ENCODE peak calls at places on chromosomes 11 and 22, in seven cellular contexts. D, M, Q, X, I, N and H are unnamed samples.

GRCh38 chr11:76323804-76324203 is 57.1 kb downstream of the THAP12 start:
- DNase-seq in D (no peak), X (no peak), M (no peak), N (no peak), I (no peak), Q (no peak), H (no peak)

GRCh38 chr11:57800444-57801184 is 39.0 kb downstream of the CTNND1 start:
- DNase-seq in M (no peak), X (no peak), D (no peak), I (peak), N (no peak), Q (no peak), H (no peak)

GRCh38 chr11:118705796-118706545 is 26.5 kb upstream of the TREH start:
- DNase-seq in Q (no peak), D (no peak), X (no peak), M (no peak), I (no peak), N (no peak), H (no peak)

GRCh38 chr11:10926801-10927200 is 68.9 kb upstream of the ZBED5 start:
- DNase-seq in Q (no peak), X (no peak), N (no peak), D (no peak), M (no peak), I (no peak), H (no peak)

GRCh38 chr11:119094816-119095065 is 6.9 kb downstream of the DPAGT1 start:
- DNase-seq in D (peak), N (peak), M (peak), I (peak), X (peak), Q (no peak), H (no peak)

GRCh38 chr11:126347751-126348628 is 7.5 kb upstream of the ST3GAL4 start:
- DNase-seq in D (no peak), I (no peak), M (no peak), N (no peak), X (no peak), Q (no peak), H (no peak)

GRCh38 chr11:26608507-26609146 is 36.6 kb upstream of the MUC15 start:
- DNase-seq in M (no peak), X (no peak), D (no peak), I (no peak), Q (no peak), N (no peak), H (no peak)

GRCh38 chr11:75547617-75548054 is 14.4 kb upstream of the SERPINH1 start:
- DNase-seq in X (peak), N (peak), Q (no peak), M (peak), I (peak), D (peak), H (peak)

GRCh38 chr11:116459644-116460043 is 313.1 kb downstream of the BUD13 start:
- DNase-seq in D (no peak), N (no peak), I (no peak), Q (no peak), X (no peak), M (no peak), H (no peak)

GRCh38 chr11:36313750-36314500 is 17.8 kb downstream of the PRR5L start:
- DNase-seq in D (no peak), N (no peak), I (no peak), X (no peak), Q (no peak), M (no peak), H (no peak)

GRCh38 chr11:2940166-2940929 is 11.1 kb upstream of the PHLDA2 start:
- DNase-seq in I (no peak), X (peak), D (peak), N (no peak), M (peak), Q (no peak), H (no peak)

GRCh38 chr11:128517457-128518230 is 69.7 kb downstream of the ETS1 start:
- DNase-seq in M (no peak), D (no peak), X (no peak), Q (no peak), I (peak), N (no peak), H (no peak)

GRCh38 chr11:72227316-72228228 is 3.0 kb downstream of the INPPL1 start:
- DNase-seq in Q (no peak), X (no peak), D (no peak), N (peak), M (peak), I (peak), H (no peak)

GRCh38 chr11:34758262-34758661 is 137.4 kb downstream of the EHF start:
- DNase-seq in Q (no peak), I (peak), M (no peak), N (peak), D (no peak), X (no peak), H (no peak)

GRCh38 chr11:78451371-78452150 is 33.9 kb upstream of the GAB2 start:
- DNase-seq in N (peak), M (no peak), X (no peak), I (no peak), D (no peak), Q (no peak), H (no peak)

GRCh38 chr11:15933896-15934625 is 422.3 kb downstream of the SOX6 start:
- DNase-seq in N (peak), X (no peak), D (no peak), I (peak), M (no peak), Q (no peak), H (no peak)

GRCh38 chr11:119618208-119618909 is 110.6 kb downstream of the NECTIN1 start:
- DNase-seq in D (peak), I (no peak), N (no peak), M (no peak), X (no peak), Q (no peak), H (no peak)

GRCh38 chr11:32706985-32707736 is 87.3 kb downstream of the CCDC73 start:
- DNase-seq in D (no peak), I (peak), N (no peak), X (no peak), Q (no peak), M (no peak), H (no peak)

GRCh38 chr11:120127236-120127635 is 10.7 kb downstream of the TRIM29 start:
- DNase-seq in I (no peak), N (no peak), Q (no peak), D (no peak), X (no peak), M (no peak), H (no peak)

GRCh38 chr11:103609117-103610066 is 427.0 kb upstream of the DDI1 start:
- DNase-seq in D (no peak), M (no peak), I (peak), Q (no peak), N (no peak), X (no peak), H (no peak)

GRCh38 chr11:64930346-64930745 is 5.3 kb downstream of the GPHA2 start:
- DNase-seq in I (no peak), M (no peak), N (no peak), Q (no peak), D (no peak), X (no peak), H (no peak)

GRCh38 chr11:93564895-93565294 is 21.7 kb upstream of the SMCO4 start:
- DNase-seq in M (no peak), D (no peak), I (no peak), Q (no peak), N (no peak), X (no peak), H (no peak)

GRCh38 chr11:104967493-104968364 is 645 bp downstream of the CASP4 start:
- DNase-seq in D (no peak), X (no peak), I (no peak), M (no peak), N (no peak), Q (no peak), H (no peak)

GRCh38 chr11:31817054-31817620 is 6.0 kb upstream of the PAX6 start:
- DNase-seq in N (no peak), X (no peak), D (no peak), Q (no peak), I (peak), M (no peak), H (no peak)

GRCh38 chr22:26210390-26210789 is 41.1 kb downstream of the SEZ6L start:
- DNase-seq in M (no peak), X (no peak), D (no peak), N (no peak), Q (no peak), I (no peak), H (no peak)

GRCh38 chr11:8291421-8292350 is 28.0 kb upstream of the LMO1 start:
- DNase-seq in N (peak), X (no peak), M (peak), Q (no peak), I (no peak), D (no peak), H (no peak)

GRCh38 chr11:64146036-64146943 is 19.6 kb downstream of the MACROD1 start:
- DNase-seq in N (no peak), D (peak), M (no peak), I (no peak), Q (peak), X (peak), H (no peak)

GRCh38 chr11:117833401-117833891 is 8.9 kb upstream of the FXYD2 start:
- DNase-seq in D (no peak), N (peak), Q (no peak), M (no peak), I (no peak), X (peak), H (peak)

GRCh38 chr22:17896552-17896951 is 122.3 kb upstream of the BID start:
- DNase-seq in X (peak), N (peak), I (no peak), D (peak), M (no peak), Q (no peak), H (peak)
- TF ChIP-seq CTCF in X (peak), N (peak), I (peak), D (peak), M (peak), Q (no peak), H (peak)

GRCh38 chr11:84866922-84867321 is 760.2 kb downstream of the DLG2 start:
- DNase-seq in Q (no peak), M (no peak), D (no peak), N (no peak), I (no peak), X (no peak), H (no peak)

GRCh38 chr11:84870486-84870885 is 756.7 kb downstream of the DLG2 start:
- DNase-seq in Q (no peak), I (no peak), X (no peak), D (no peak), M (no peak), N (no peak), H (no peak)

GRCh38 chr11:84865791-84866535 is 761.2 kb downstream of the DLG2 start:
- DNase-seq in N (no peak), M (no peak), Q (no peak), X (no peak), D (no peak), I (no peak), H (no peak)

GRCh38 chr11:84871116-84871515 is 756.0 kb downstream of the DLG2 start:
- DNase-seq in D (no peak), M (no peak), N (no peak), X (no peak), Q (no peak), I (peak), H (no peak)

DNA sequence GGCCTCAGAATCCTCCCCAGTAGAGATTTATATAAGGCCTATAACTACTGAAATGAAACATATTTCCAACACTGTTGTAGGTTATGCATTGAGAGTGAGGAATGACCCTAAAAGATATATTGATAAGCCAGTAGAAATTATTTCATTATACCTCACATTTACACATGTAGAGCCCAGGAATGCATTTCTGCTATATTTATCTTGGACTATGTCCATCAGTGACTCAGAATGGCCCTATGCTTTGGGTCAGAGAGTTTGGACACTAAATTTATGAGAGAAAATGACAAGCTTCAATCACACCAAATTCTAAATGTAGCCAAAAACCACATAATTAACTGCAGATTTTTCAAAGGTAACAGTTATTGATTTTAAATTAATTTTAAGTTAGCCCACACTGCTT is 761.9 kb downstream of the DLG2 start:
- DNase-seq in I (peak), N (no peak), X (no peak), M (no peak), D (no peak), Q (no peak), H (no peak)
- TF ChIP-seq CTCF in I (no peak), N (no peak), X (no peak), M (no peak), D (no peak), Q (no peak), H (no peak)

GRCh38 chr22:42396621-42397331 is 35.4 kb downstream of the NFAM1 start:
- DNase-seq in N (no peak), D (no peak), M (no peak), I (no peak), Q (no peak), X (no peak), H (no peak)
- TF ChIP-seq CTCF in N (no peak), D (no peak), M (peak), I (no peak), Q (no peak), X (no peak), H (no peak)

DNA sequence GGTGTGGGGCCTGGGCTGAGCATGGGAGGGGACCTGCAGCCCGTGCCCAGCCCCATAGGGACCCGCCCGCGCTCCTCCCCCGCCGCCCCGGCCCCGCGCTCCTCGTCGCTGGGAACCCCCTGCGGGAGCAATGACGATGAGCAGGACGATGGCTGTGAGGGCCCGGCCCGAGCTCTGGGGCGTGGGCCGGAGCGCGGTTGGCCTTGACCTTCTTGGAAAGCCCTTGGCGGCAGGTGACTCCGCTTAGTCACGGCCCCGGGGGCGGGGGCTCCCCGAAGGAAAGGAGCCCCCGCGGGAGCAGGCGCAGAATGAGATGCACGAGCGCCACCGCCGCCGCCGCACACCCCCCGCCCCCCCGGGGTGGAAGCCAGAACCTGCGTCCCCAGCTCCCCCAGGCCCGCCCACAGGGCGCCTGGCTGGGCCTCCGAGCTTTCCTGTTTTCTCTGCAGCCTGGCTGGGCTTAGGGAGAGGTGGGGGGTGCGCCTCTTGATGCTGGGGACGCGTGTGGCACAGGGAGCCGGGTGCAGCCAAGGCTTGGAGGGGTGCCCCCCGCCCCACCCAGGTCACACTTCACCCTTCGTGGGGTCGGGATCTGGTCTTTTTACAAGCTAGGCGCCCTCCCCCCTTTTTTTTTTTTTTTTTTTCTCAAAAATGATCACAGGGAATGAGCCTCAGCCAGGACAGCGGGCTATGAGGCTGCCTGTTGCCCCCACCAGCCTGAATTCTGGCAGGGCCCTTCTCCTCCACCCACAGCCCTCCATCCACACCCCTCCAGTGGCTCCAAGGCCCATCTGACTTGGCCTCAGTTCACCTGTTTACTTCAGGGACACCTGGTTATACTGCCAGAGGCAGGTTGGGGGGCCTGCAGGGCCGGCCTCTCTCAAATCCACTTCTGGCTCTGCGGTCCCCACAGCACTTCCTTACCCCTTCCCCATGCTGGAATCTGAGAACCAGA is 17.9 kb downstream of the CRELD2 start:
- DNase-seq in X (peak), M (peak), D (peak), I (peak), Q (peak), N (peak), H (no peak)
- TF ChIP-seq CTCF in X (no peak), M (no peak), D (no peak), I (no peak), Q (no peak), N (no peak), H (no peak)

DNA sequence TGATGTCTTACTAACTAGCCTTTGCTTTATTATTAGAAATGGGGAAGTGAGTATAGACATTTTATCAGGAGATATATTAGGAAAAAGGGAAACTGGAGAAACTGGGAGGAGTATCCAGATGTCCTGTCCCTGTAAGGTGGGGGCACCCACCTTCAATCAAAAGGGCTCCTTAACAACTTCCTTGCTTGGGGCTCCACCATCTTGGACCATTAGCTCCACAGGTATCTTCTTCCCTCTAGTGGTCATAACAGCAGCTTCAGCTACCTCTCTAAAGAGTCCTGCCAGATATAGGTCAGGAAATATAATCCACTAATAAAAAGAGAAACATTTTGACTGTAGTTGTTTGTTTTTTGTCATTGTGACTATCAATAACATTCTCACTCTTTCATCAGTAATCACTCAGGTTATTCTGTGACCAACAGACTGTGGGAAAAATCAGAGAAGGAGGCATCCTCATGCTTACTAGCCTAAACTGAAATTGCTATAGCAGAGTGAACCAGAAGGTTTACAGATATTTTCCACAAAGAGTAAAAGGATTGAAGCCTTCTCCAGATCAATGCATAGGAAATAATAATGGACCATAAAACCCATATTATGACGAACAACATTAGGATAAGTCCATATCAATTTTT is 10.4 kb downstream of the OR51B4 start:
- DNase-seq in Q (no peak), D (no peak), I (peak), N (no peak), M (no peak), X (no peak), H (no peak)
- TF ChIP-seq CTCF in Q (no peak), D (no peak), I (peak), N (peak), M (no peak), X (no peak), H (peak)

DNA sequence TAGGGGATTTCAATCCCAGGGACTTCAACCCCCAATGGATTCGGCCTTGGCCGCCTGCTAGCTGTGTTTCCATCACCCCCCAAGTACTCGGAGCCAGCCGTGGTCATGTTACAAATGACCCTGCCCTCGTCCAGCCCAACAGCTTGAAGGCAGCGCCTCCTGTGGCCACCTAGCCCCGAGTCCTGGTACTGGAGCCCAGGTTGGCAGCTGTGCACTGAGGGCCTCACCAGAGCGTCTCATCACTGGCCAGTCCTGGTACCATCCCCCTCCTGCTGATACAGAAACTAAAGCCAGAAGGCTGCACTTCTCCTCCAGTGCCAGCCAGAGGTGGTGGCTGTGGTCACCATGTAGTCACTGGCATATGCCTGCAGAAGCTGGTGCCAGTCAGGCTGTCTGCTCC is 44.9 kb upstream of the FADD start:
- DNase-seq in M (no peak), I (peak), D (no peak), X (peak), N (no peak), Q (no peak), H (no peak)
- TF ChIP-seq CTCF in M (peak), I (peak), D (peak), X (peak), N (no peak), Q (no peak), H (peak)